ENCODE peak calls at places on chromosomes 13 and 19, in six cellular contexts. X is glutamatergic neuron, K is fibroblast of lung, H is AG04449, Z is left lung, B is progenitor cell of endocrine pancreas. Y is an unnamed sample.
A peak's percentile ranks its signal among the peaks of the same experiment; 100 is the strongest.

GRCh38 chr13:70339738-70340137 is 231.5 kb upstream of the KLHL1 start:
- DNase-seq in X (peak; percentile 36), K (no peak), H (no peak), Z (no peak), B (no peak), Y (peak; percentile 32)

GRCh38 chr13:32309312-32309711 is 5.9 kb downstream of the ZAR1L start:
- DNase-seq in X (no peak), K (peak; percentile 2), H (no peak), Z (no peak), B (no peak), Y (no peak)

GRCh38 chr13:110376120-110376519 is 69.0 kb downstream of the COL4A2 start:
- DNase-seq in X (no peak), K (no peak), H (no peak), Z (no peak), B (no peak), Y (no peak)

GRCh38 chr13:50893211-50893852 is 16.3 kb upstream of the RNASEH2B start:
- DNase-seq in X (no peak), K (peak; percentile 51), H (no peak), Z (no peak), B (no peak), Y (no peak)

GRCh38 chr19:14979136-14979497 is 547 bp downstream of the SLC1A6 start:
- DNase-seq in X (peak; percentile 42), K (no peak), H (no peak), Z (no peak), B (no peak), Y (no peak)

GRCh38 chr13:75135325-75135825 is 346.6 kb downstream of the TBC1D4 start:
- DNase-seq in X (no peak), K (peak; percentile 98), H (peak; percentile 95), Z (no peak), B (no peak), Y (no peak)

GRCh38 chr13:49869514-49869913 is 66.6 kb downstream of the SPRYD7 start:
- DNase-seq in X (no peak), K (peak; percentile 33), H (no peak), Z (no peak), B (no peak), Y (no peak)

GRCh38 chr13:43307921-43308433 is 284.6 kb downstream of the DNAJC15 start:
- DNase-seq in X (no peak), K (peak; percentile 86), H (no peak), Z (peak; percentile 81), B (no peak), Y (peak; percentile 37)

GRCh38 chr19:12496480-12496879 is 11.9 kb upstream of the ZNF709 start:
- DNase-seq in X (no peak), K (no peak), H (no peak), Z (no peak), B (no peak), Y (no peak)

GRCh38 chr19:12497032-12497431 is 12.4 kb upstream of the ZNF709 start:
- DNase-seq in X (no peak), K (no peak), H (no peak), Z (no peak), B (no peak), Y (no peak)

GRCh38 chr19:12494260-12494860 is 9.7 kb upstream of the ZNF709 start:
- DNase-seq in X (no peak), K (no peak), H (no peak), Z (no peak), B (no peak), Y (no peak)

DNA sequence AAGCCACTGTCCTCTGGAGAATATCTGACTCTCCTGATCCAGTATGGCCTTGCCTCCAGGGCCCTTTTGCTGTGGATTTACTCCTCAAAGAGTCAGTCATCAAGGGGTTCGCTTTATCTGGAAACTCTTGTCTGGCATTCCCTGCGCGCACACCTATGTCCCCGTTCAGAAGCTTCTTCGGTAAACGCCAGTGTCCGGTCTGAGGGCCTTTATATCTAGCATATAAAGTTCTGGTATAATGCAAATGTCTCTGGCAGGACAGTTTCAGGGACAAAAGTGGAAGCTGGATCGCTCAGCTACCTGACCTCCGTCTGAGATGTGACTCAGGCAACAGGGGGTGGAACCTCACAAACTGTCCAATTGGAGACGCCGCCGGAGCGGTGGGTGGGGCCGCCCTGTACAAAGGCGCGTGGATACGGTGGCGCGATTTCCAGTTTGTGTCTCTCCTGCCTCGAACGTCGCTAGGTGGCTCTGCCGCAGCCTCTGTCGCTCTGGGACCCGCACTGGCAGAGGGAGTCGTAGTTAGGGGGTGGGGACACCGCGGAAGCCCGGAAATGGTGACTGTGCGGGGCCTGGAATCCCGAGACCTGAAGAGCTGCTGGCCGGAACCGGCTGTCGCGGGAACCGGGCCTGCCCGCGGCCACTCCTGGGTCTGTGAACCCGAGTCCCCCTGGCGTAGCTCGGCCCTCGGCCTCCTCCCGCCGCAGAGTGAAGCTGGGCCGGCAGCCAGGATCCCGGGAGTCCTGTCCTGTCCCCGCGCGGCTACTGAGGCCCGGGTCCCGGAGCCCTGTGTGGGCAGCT is 10.6 kb upstream of the ZNF709 start:
- DNase-seq in X (peak; percentile 92), K (peak; percentile 75), H (peak; percentile 5), Z (peak; percentile 94), B (peak; percentile 84), Y (peak; percentile 83)
- TF ChIP-seq CTCF in X (no peak), K (no peak), H (peak; percentile 38), Z (peak; percentile 26), B (peak; percentile 54), Y (no peak)

DNA sequence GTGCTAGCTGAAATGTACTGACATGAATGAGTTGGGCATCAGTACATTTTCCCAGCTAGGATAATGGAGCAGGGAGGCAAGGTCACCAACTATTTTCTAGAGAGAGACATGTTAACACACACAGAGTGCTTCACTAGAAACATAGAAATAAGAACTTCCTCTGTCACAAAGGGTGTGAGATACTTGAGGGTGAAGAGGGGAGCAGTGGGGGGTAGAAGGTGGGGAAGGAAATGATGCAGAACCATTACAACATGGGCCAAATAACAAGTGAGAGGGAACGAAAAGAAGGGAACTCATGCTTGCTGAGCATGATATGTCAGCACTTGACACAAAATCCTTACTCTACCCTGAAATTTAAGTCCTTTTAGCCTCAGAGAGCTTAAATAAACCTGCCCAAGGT is 87.8 kb upstream of the RFC3 start:
- DNase-seq in X (no peak), K (no peak), H (no peak), Z (no peak), B (no peak), Y (no peak)
- TF ChIP-seq CTCF in X (no peak), K (no peak), H (no peak), Z (no peak), B (no peak), Y (no peak)

GRCh38 chr19:29084266-29084665 is 128.7 kb downstream of the UQCRFS1 start:
- DNase-seq in X (peak; percentile 51), K (no peak), H (no peak), Z (no peak), B (peak; percentile 19), Y (peak; percentile 40)
- TF ChIP-seq CTCF in X (peak; percentile 64), K (peak; percentile 51), H (peak; percentile 16), Z (no peak), B (peak; percentile 61), Y (peak; percentile 41)

GRCh38 chr19:5156231-5156986 is 184.2 kb downstream of the PTPRS start:
- DNase-seq in X (no peak), K (no peak), H (no peak), Z (no peak), B (no peak), Y (no peak)
- TF ChIP-seq CTCF in X (no peak), K (no peak), H (no peak), Z (no peak), B (no peak), Y (no peak)

GRCh38 chr19:17726914-17727773 is 7.9 kb downstream of the MAP1S start:
- DNase-seq in X (no peak), K (no peak), H (no peak), Z (no peak), B (no peak), Y (no peak)

GRCh38 chr19:17727843-17728242 is 8.6 kb downstream of the MAP1S start:
- DNase-seq in X (no peak), K (no peak), H (no peak), Z (no peak), B (no peak), Y (no peak)

GRCh38 chr19:17726136-17726741 is 7.0 kb downstream of the MAP1S start:
- DNase-seq in X (no peak), K (no peak), H (no peak), Z (no peak), B (no peak), Y (no peak)

GRCh38 chr19:17724655-17725054 is 5.4 kb downstream of the MAP1S start:
- DNase-seq in X (no peak), K (no peak), H (no peak), Z (no peak), B (no peak), Y (no peak)

GRCh38 chr19:17725422-17726078 is 6.3 kb downstream of the MAP1S start:
- DNase-seq in X (peak; percentile 53), K (no peak), H (no peak), Z (no peak), B (no peak), Y (no peak)
- TF ChIP-seq CTCF in X (peak; percentile 53), K (no peak), H (peak; percentile 29), Z (no peak), B (peak; percentile 37), Y (peak; percentile 21)

DNA sequence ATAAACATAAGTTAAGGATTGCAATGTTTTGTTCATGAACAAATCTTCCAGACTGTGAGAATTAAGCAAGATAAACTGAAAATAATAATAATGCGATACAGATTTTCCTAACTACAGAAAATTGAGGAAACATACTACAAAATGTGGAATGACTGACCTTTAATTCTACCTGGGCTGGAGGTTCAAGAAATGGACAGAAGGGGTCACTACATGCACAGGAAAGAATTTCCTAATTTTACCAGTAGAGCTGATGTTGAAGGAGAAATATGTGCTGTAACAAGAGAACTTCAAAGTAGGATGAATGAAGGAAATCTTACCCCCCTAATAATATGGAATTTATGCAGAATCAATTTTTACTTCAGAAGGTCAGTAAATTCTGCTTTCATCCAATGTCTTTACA is 62.3 kb downstream of the ZNF627 start:
- DNase-seq in X (no peak), K (no peak), H (no peak), Z (no peak), B (no peak), Y (no peak)
- TF ChIP-seq CTCF in X (no peak), K (no peak), H (peak; percentile 3), Z (no peak), B (peak; percentile 33), Y (no peak)

GRCh38 chr13:29454931-29455481 is 140.5 kb downstream of the SLC7A1 start:
- DNase-seq in X (no peak), K (peak; percentile 10), H (no peak), Z (no peak), B (no peak), Y (no peak)
- TF ChIP-seq CTCF in X (peak; percentile 24), K (no peak), H (peak; percentile 10), Z (no peak), B (peak; percentile 35), Y (peak; percentile 21)

GRCh38 chr19:32318884-32319520 is 26.4 kb upstream of the ZNF507 start:
- DNase-seq in X (peak; percentile 52), K (no peak), H (no peak), Z (no peak), B (no peak), Y (peak; percentile 37)
- TF ChIP-seq CTCF in X (peak; percentile 28), K (no peak), H (peak; percentile 15), Z (no peak), B (no peak), Y (no peak)

Y was measured in nephron progenitor cell.